ENCODE peak calls at places on chromosomes 13 and 19, in seven cellular contexts. V is SK-N-SH, U is right atrium auricular region, I is psoas muscle, C is mesendoderm, Z is thoracic aorta, D is aorta. E is an unnamed sample.

GRCh38 chr13:88461272-88462009 is 790.3 kb downstream of the SLITRK5 start:
- DNase-seq in V (no peak), C (peak), Z (no peak), U (no peak), D (no peak), I (no peak), E (no peak)

GRCh38 chr19:41795031-41795461 is 1.3 kb upstream of the CEACAM3 start:
- DNase-seq in D (peak), V (peak), U (no peak), I (no peak), C (peak), Z (no peak), E (no peak)

GRCh38 chr19:44800461-44800860 is 8.4 kb upstream of the BCAM start:
- DNase-seq in C (peak), Z (peak), I (peak), U (peak), V (peak), D (peak), E (peak)

GRCh38 chr13:97119899-97120745 is 102.0 kb upstream of the MBNL2 start:
- DNase-seq in I (no peak), V (no peak), U (no peak), C (no peak), Z (no peak), D (no peak), E (no peak)

GRCh38 chr13:70795484-70795883 is 687.2 kb upstream of the KLHL1 start:
- DNase-seq in U (no peak), Z (no peak), D (no peak), V (peak), I (no peak), C (peak), E (no peak)

GRCh38 chr13:99034333-99035085 is 56.6 kb upstream of the DOCK9 start:
- DNase-seq in V (no peak), Z (no peak), C (peak), U (no peak), I (no peak), D (no peak), E (no peak)

GRCh38 chr13:43348397-43348796 is 325.0 kb downstream of the DNAJC15 start:
- DNase-seq in U (no peak), C (no peak), D (no peak), Z (no peak), V (no peak), I (no peak), E (no peak)

GRCh38 chr13:57123660-57124059 is 17.1 kb upstream of the PRR20A start:
- DNase-seq in I (no peak), D (peak), V (no peak), C (no peak), U (no peak), Z (peak), E (no peak)

GRCh38 chr19:51783373-51783772 is 11.6 kb upstream of the FPR3 start:
- DNase-seq in Z (no peak), I (no peak), V (no peak), D (no peak), C (peak), U (no peak), E (no peak)

GRCh38 chr19:23802290-23802689 is 43.6 kb upstream of the ZNF681 start:
- DNase-seq in C (no peak), D (no peak), I (no peak), Z (no peak), V (peak), U (no peak), E (no peak)

GRCh38 chr19:31132753-31133110 is 216.5 kb downstream of the TSHZ3 start:
- DNase-seq in C (no peak), D (no peak), V (no peak), U (no peak), I (no peak), Z (no peak), E (no peak)

GRCh38 chr19:31125071-31125470 is 224.2 kb downstream of the TSHZ3 start:
- DNase-seq in U (no peak), C (no peak), I (no peak), D (no peak), Z (no peak), V (no peak), E (no peak)

GRCh38 chr19:31128291-31128690 is 220.9 kb downstream of the TSHZ3 start:
- DNase-seq in C (no peak), Z (no peak), D (no peak), I (no peak), U (no peak), V (no peak), E (no peak)

GRCh38 chr19:31126236-31126635 is 223.0 kb downstream of the TSHZ3 start:
- DNase-seq in Z (no peak), I (no peak), D (no peak), U (no peak), V (no peak), C (no peak), E (no peak)

DNA sequence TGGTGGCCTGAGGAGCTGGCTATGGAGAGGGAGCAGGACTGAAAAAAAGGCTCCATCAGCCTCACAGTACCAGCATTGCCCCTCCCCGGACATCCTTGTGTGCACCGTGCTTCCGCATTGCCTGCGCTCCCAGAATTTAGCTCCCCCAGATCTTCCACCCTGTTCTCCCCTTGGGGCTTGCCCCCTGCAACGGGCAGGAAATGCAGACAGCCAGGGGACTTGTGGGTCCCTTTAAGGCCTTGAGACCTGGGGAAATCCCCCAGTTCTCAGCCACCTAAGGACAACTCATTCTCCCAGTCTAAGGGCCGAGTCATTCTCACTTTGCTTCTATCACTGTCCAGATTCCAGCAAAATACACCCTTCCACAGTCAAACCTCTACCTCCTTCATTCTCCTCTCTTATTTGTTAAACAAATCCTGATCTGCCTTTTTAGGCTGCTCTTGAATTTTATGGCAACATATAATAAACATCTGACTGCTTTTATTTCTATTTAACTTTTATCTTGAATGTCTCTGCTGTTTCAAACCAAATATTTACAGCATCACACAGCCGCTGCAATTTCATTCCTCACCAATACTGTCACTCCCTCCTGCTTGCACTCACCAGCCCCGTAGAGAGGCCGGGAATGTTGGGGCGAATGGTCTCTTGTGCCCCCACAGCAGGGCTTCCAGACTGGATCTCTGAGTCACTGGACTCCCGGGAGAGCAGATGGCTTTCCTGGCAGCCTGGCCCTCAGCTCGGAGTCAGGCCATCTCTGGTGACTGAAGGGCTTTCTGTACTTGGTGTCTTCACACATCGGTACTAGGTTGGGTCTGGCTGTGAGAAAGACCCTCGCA is 221.9 kb downstream of the TSHZ3 start:
- DNase-seq in C (peak), Z (no peak), I (no peak), V (no peak), D (peak), U (no peak), E (peak)
- H3K27ac ChIP-seq in C (no peak), Z (no peak), I (no peak), V (peak), D (no peak), U (no peak), E (peak)

GRCh38 chr13:79799466-79799865 is 318.5 kb downstream of the NDFIP2 start:
- DNase-seq in I (no peak), V (peak), Z (no peak), C (no peak), D (no peak), U (no peak), E (no peak)
- H3K27ac ChIP-seq in I (no peak), V (peak), Z (no peak), C (no peak), D (no peak), U (no peak), E (no peak)

GRCh38 chr13:75643182-75643581 is 7.1 kb downstream of the LMO7 start:
- DNase-seq in I (no peak), D (no peak), U (no peak), V (no peak), C (no peak), Z (no peak), E (no peak)
- H3K27ac ChIP-seq in I (no peak), D (no peak), U (no peak), V (peak), C (no peak), Z (no peak), E (no peak)

DNA sequence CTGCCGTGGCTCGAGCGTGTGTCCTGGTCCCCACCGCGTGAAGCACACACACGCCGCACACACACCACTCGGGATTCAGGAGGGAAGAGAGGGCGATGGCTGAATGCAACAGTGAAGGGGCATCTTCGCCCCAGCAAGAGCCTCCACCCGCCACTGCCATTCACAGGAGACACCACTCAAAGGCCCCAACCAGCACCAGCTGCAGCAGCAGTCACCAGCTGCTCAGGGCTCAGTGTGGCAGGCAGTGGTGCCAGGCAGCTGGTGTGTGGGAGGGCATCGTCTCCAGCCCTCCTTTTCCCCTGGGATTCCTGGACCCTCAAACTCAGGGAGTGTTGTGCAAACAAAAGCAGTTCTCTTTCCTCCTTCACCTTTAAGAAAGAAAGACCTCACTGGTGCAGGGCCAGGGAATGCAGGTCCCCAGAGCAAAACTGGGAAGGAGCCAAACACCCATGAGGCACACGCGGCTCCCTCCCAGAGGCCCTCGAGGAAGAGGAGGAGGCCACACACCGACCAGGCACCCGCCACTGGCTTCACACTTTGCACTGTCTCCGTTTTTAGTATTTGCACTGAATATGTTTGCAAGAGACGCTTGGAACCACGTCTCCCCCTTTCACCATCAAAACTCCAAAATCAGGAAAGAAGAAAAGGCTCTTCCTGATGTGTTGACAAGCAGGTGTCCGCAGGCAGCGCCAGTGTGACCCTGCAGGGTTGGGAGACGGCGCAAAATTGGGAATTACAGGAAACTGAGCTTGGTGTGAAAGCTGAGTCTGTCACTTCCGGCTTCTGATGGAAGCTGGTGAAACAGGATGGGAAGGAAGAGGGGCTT is 26.5 kb upstream of the F7 start:
- DNase-seq in Z (no peak), V (no peak), U (no peak), I (peak), C (no peak), D (peak), E (no peak)
- H3K27ac ChIP-seq in Z (no peak), V (no peak), U (no peak), I (no peak), C (no peak), D (no peak), E (no peak)

GRCh38 chr19:49906879-49907564 is 10.3 kb upstream of the IL4I1 start:
- DNase-seq in C (no peak), U (no peak), D (no peak), Z (no peak), I (no peak), V (no peak), E (no peak)
- H3K27ac ChIP-seq in C (no peak), U (no peak), D (no peak), Z (no peak), I (no peak), V (no peak), E (no peak)

GRCh38 chr19:48310227-48310626 is 15.1 kb upstream of the EMP3 start:
- DNase-seq in I (no peak), C (no peak), D (peak), Z (no peak), V (no peak), U (no peak), E (no peak)
- H3K27ac ChIP-seq in I (peak), C (no peak), D (no peak), Z (no peak), V (no peak), U (peak), E (no peak)